ENCODE peak calls at places on chromosomes 16 and 17, in nine cellular contexts. One of them, this sample, is unnamed.

GRCh38 chr17:57859601-57860413 is 10.0 kb upstream of the MRPS23 start:
- DNase-seq in stimulated activated CD8-positive, alpha-beta memory T cell treated with anti-CD3 and anti-CD28 coated beads, Interleukin-4, amount 100 ng/mL, for 48 hours: no peak
- DNase-seq in neural crest cell: no peak
- DNase-seq in NCI-H774: no peak
- DNase-seq in AG10803: no peak
- DNase-seq in EL: no peak
- DNase-seq in retinal pigment epithelial cell: no peak
- DNase-seq in HTR-8/SVneo: no peak
- DNase-seq in ascending aorta: no peak
- DNase-seq in this sample: no peak

GRCh38 chr17:4948997-4949320 is 629 bp upstream of the PFN1 start:
- DNase-seq in stimulated activated CD8-positive, alpha-beta memory T cell treated with anti-CD3 and anti-CD28 coated beads, Interleukin-4, amount 100 ng/mL, for 48 hours: peak
- DNase-seq in HTR-8/SVneo: peak
- DNase-seq in AG10803: peak
- DNase-seq in retinal pigment epithelial cell: no peak
- DNase-seq in neural crest cell: peak
- DNase-seq in EL: peak
- DNase-seq in ascending aorta: peak
- DNase-seq in NCI-H774: peak
- DNase-seq in this sample: no peak

GRCh38 chr17:57675988-57676387 is 69.1 kb downstream of the CCDC182 start:
- DNase-seq in AG10803: no peak
- DNase-seq in stimulated activated CD8-positive, alpha-beta memory T cell treated with anti-CD3 and anti-CD28 coated beads, Interleukin-4, amount 100 ng/mL, for 48 hours: peak
- DNase-seq in neural crest cell: no peak
- DNase-seq in HTR-8/SVneo: no peak
- DNase-seq in retinal pigment epithelial cell: no peak
- DNase-seq in EL: no peak
- DNase-seq in ascending aorta: peak
- DNase-seq in NCI-H774: no peak
- DNase-seq in this sample: no peak

GRCh38 chr16:12124742-12125141 is 148.2 kb downstream of the SNX29 start:
- DNase-seq in AG10803: no peak
- DNase-seq in stimulated activated CD8-positive, alpha-beta memory T cell treated with anti-CD3 and anti-CD28 coated beads, Interleukin-4, amount 100 ng/mL, for 48 hours: no peak
- DNase-seq in NCI-H774: no peak
- DNase-seq in retinal pigment epithelial cell: no peak
- DNase-seq in HTR-8/SVneo: no peak
- DNase-seq in neural crest cell: no peak
- DNase-seq in ascending aorta: no peak
- DNase-seq in EL: no peak
- DNase-seq in this sample: no peak

GRCh38 chr16:24988593-24989338 is 26.4 kb downstream of the ARHGAP17 start:
- DNase-seq in EL: peak
- DNase-seq in NCI-H774: no peak
- DNase-seq in stimulated activated CD8-positive, alpha-beta memory T cell treated with anti-CD3 and anti-CD28 coated beads, Interleukin-4, amount 100 ng/mL, for 48 hours: peak
- DNase-seq in neural crest cell: no peak
- DNase-seq in ascending aorta: peak
- DNase-seq in retinal pigment epithelial cell: no peak
- DNase-seq in HTR-8/SVneo: no peak
- DNase-seq in AG10803: peak
- DNase-seq in this sample: no peak

GRCh38 chr16:91484-91883 is 13.5 kb downstream of the MPG start:
- DNase-seq in AG10803: no peak
- DNase-seq in stimulated activated CD8-positive, alpha-beta memory T cell treated with anti-CD3 and anti-CD28 coated beads, Interleukin-4, amount 100 ng/mL, for 48 hours: no peak
- DNase-seq in neural crest cell: no peak
- DNase-seq in ascending aorta: no peak
- DNase-seq in retinal pigment epithelial cell: peak
- DNase-seq in EL: no peak
- DNase-seq in HTR-8/SVneo: no peak
- DNase-seq in NCI-H774: no peak
- DNase-seq in this sample: no peak

GRCh38 chr17:78823282-78824046 is 17.1 kb downstream of the USP36 start:
- DNase-seq in HTR-8/SVneo: no peak
- DNase-seq in retinal pigment epithelial cell: no peak
- DNase-seq in ascending aorta: no peak
- DNase-seq in EL: peak
- DNase-seq in NCI-H774: no peak
- DNase-seq in AG10803: no peak
- DNase-seq in stimulated activated CD8-positive, alpha-beta memory T cell treated with anti-CD3 and anti-CD28 coated beads, Interleukin-4, amount 100 ng/mL, for 48 hours: no peak
- DNase-seq in neural crest cell: no peak
- DNase-seq in this sample: no peak

GRCh38 chr16:31270795-31271194 is 11.0 kb downstream of the ITGAM start:
- DNase-seq in stimulated activated CD8-positive, alpha-beta memory T cell treated with anti-CD3 and anti-CD28 coated beads, Interleukin-4, amount 100 ng/mL, for 48 hours: no peak
- DNase-seq in neural crest cell: no peak
- DNase-seq in NCI-H774: no peak
- DNase-seq in ascending aorta: no peak
- DNase-seq in HTR-8/SVneo: no peak
- DNase-seq in AG10803: no peak
- DNase-seq in EL: no peak
- DNase-seq in retinal pigment epithelial cell: no peak
- DNase-seq in this sample: no peak

GRCh38 chr17:42676424-42677011 is at the start of gene PLEKHH3:
- DNase-seq in stimulated activated CD8-positive, alpha-beta memory T cell treated with anti-CD3 and anti-CD28 coated beads, Interleukin-4, amount 100 ng/mL, for 48 hours: peak
- DNase-seq in ascending aorta: peak
- DNase-seq in retinal pigment epithelial cell: no peak
- DNase-seq in NCI-H774: peak
- DNase-seq in AG10803: no peak
- DNase-seq in EL: no peak
- DNase-seq in neural crest cell: peak
- DNase-seq in HTR-8/SVneo: no peak
- DNase-seq in this sample: no peak

GRCh38 chr16:55572439-55572838 is 6.0 kb downstream of the CAPNS2 start:
- DNase-seq in retinal pigment epithelial cell: no peak
- DNase-seq in AG10803: peak
- DNase-seq in NCI-H774: no peak
- DNase-seq in HTR-8/SVneo: no peak
- DNase-seq in ascending aorta: no peak
- DNase-seq in neural crest cell: no peak
- DNase-seq in stimulated activated CD8-positive, alpha-beta memory T cell treated with anti-CD3 and anti-CD28 coated beads, Interleukin-4, amount 100 ng/mL, for 48 hours: no peak
- DNase-seq in EL: no peak
- DNase-seq in this sample: no peak

GRCh38 chr17:79368521-79368920 is 242.3 kb downstream of the RBFOX3 start:
- DNase-seq in NCI-H774: no peak
- DNase-seq in HTR-8/SVneo: no peak
- DNase-seq in retinal pigment epithelial cell: no peak
- DNase-seq in ascending aorta: no peak
- DNase-seq in AG10803: no peak
- DNase-seq in neural crest cell: no peak
- DNase-seq in stimulated activated CD8-positive, alpha-beta memory T cell treated with anti-CD3 and anti-CD28 coated beads, Interleukin-4, amount 100 ng/mL, for 48 hours: no peak
- DNase-seq in EL: no peak
- DNase-seq in this sample: no peak

GRCh38 chr17:30897311-30897710 is 8.7 kb downstream of the TEFM start:
- DNase-seq in retinal pigment epithelial cell: no peak
- DNase-seq in ascending aorta: no peak
- DNase-seq in stimulated activated CD8-positive, alpha-beta memory T cell treated with anti-CD3 and anti-CD28 coated beads, Interleukin-4, amount 100 ng/mL, for 48 hours: no peak
- DNase-seq in NCI-H774: no peak
- DNase-seq in EL: no peak
- DNase-seq in AG10803: no peak
- DNase-seq in neural crest cell: no peak
- DNase-seq in HTR-8/SVneo: no peak
- DNase-seq in this sample: no peak

GRCh38 chr17:51455931-51456330 is 195.6 kb downstream of the UTP18 start:
- DNase-seq in ascending aorta: no peak
- DNase-seq in NCI-H774: no peak
- DNase-seq in stimulated activated CD8-positive, alpha-beta memory T cell treated with anti-CD3 and anti-CD28 coated beads, Interleukin-4, amount 100 ng/mL, for 48 hours: no peak
- DNase-seq in EL: no peak
- DNase-seq in neural crest cell: no peak
- DNase-seq in AG10803: no peak
- DNase-seq in retinal pigment epithelial cell: no peak
- DNase-seq in HTR-8/SVneo: no peak
- DNase-seq in this sample: no peak

GRCh38 chr16:6375471-6376075 is 957.1 kb upstream of the RBFOX1 start:
- DNase-seq in retinal pigment epithelial cell: no peak
- DNase-seq in neural crest cell: no peak
- DNase-seq in NCI-H774: no peak
- DNase-seq in stimulated activated CD8-positive, alpha-beta memory T cell treated with anti-CD3 and anti-CD28 coated beads, Interleukin-4, amount 100 ng/mL, for 48 hours: no peak
- DNase-seq in HTR-8/SVneo: no peak
- DNase-seq in AG10803: no peak
- DNase-seq in ascending aorta: no peak
- DNase-seq in EL: no peak
- DNase-seq in this sample: no peak

GRCh38 chr17:7993972-7994589 is 8.3 kb upstream of the GUCY2D start:
- DNase-seq in EL: no peak
- DNase-seq in NCI-H774: no peak
- DNase-seq in stimulated activated CD8-positive, alpha-beta memory T cell treated with anti-CD3 and anti-CD28 coated beads, Interleukin-4, amount 100 ng/mL, for 48 hours: no peak
- DNase-seq in retinal pigment epithelial cell: no peak
- DNase-seq in HTR-8/SVneo: no peak
- DNase-seq in neural crest cell: no peak
- DNase-seq in ascending aorta: no peak
- DNase-seq in AG10803: no peak
- DNase-seq in this sample: no peak

GRCh38 chr17:10638151-10638550 is 19.0 kb downstream of the MYH3 start:
- DNase-seq in stimulated activated CD8-positive, alpha-beta memory T cell treated with anti-CD3 and anti-CD28 coated beads, Interleukin-4, amount 100 ng/mL, for 48 hours: no peak
- DNase-seq in HTR-8/SVneo: no peak
- DNase-seq in NCI-H774: no peak
- DNase-seq in neural crest cell: no peak
- DNase-seq in retinal pigment epithelial cell: no peak
- DNase-seq in EL: no peak
- DNase-seq in ascending aorta: no peak
- DNase-seq in AG10803: no peak
- DNase-seq in this sample: no peak

GRCh38 chr16:74449470-74449869 is 28.2 kb upstream of the CLEC18B start:
- DNase-seq in retinal pigment epithelial cell: no peak
- DNase-seq in HTR-8/SVneo: peak
- DNase-seq in EL: peak
- DNase-seq in stimulated activated CD8-positive, alpha-beta memory T cell treated with anti-CD3 and anti-CD28 coated beads, Interleukin-4, amount 100 ng/mL, for 48 hours: no peak
- DNase-seq in ascending aorta: peak
- DNase-seq in AG10803: no peak
- DNase-seq in NCI-H774: no peak
- DNase-seq in neural crest cell: no peak
- DNase-seq in this sample: no peak

GRCh38 chr17:35795007-35795870 is at the start of gene MMP28:
- DNase-seq in ascending aorta: peak
- DNase-seq in retinal pigment epithelial cell: no peak
- DNase-seq in HTR-8/SVneo: no peak
- DNase-seq in EL: peak
- DNase-seq in AG10803: no peak
- DNase-seq in stimulated activated CD8-positive, alpha-beta memory T cell treated with anti-CD3 and anti-CD28 coated beads, Interleukin-4, amount 100 ng/mL, for 48 hours: peak
- DNase-seq in neural crest cell: no peak
- DNase-seq in NCI-H774: peak
- DNase-seq in this sample: no peak